ENCODE peak calls at places on chromosomes 4 and X, in seven cellular contexts. C is fibroblast of lung; A is iris pigment epithelial cell; J is GM23248; Q is stimulated activated naive B cell treated with anti-CD40 and anti-IgM and Interleukin-4, amounts not matched to agents 10 μg/mL and 1 μg/mL and 100 μg/mL, for 72 hours; X is activated CD4-positive, alpha-beta T cell treated with anti-CD3 and anti-CD28 coated beads, Interleukin-2, amount 50 U/mL, for 48 hours; I is BE2C. M is an unnamed sample.

GRCh38 chrX:21740329-21741274 is 17.3 kb downstream of the SMPX start:
- DNase-seq in C (peak), A (peak), J (no peak), Q (no peak), X (no peak), I (peak), M (no peak)

GRCh38 chr4:34619531-34620109 is 1624.7 kb downstream of the ARAP2 start:
- DNase-seq in C (no peak), A (peak), J (no peak), Q (no peak), X (no peak), I (no peak), M (no peak)

GRCh38 chrX:115968436-115969252 is 201.9 kb upstream of the AGTR2 start:
- DNase-seq in C (peak), A (peak), J (peak), Q (no peak), X (no peak), I (peak), M (peak)

GRCh38 chr4:29081230-29081955 is 1638.8 kb upstream of the PCDH7 start:
- DNase-seq in C (peak), A (peak), J (no peak), Q (no peak), X (no peak), I (no peak), M (no peak)

GRCh38 chrX:4315891-4316290 is 602.4 kb upstream of the PRKX start:
- DNase-seq in C (no peak), A (no peak), J (no peak), Q (no peak), X (no peak), I (no peak), M (no peak)

GRCh38 chr4:2081540-2081939 is 22.4 kb downstream of the NAT8L start:
- DNase-seq in C (no peak), A (no peak), J (no peak), Q (no peak), X (no peak), I (no peak), M (no peak)

GRCh38 chr4:102533916-102534315 is 32.8 kb downstream of the NFKB1 start:
- DNase-seq in C (no peak), A (no peak), J (no peak), Q (no peak), X (no peak), I (no peak), M (no peak)

GRCh38 chrX:135309430-135309923 is at the start of gene ETDC:
- DNase-seq in C (no peak), A (no peak), J (no peak), Q (no peak), X (no peak), I (no peak), M (no peak)

GRCh38 chr4:2135083-2135482 is 76.0 kb downstream of the NAT8L start:
- DNase-seq in C (peak), A (peak), J (peak), Q (no peak), X (no peak), I (no peak), M (no peak)

GRCh38 chr4:2364654-2365053 is 53.8 kb downstream of the ZFYVE28 start:
- DNase-seq in C (peak), A (peak), J (peak), Q (peak), X (peak), I (no peak), M (no peak)

GRCh38 chr4:85778809-85779124 is 303.8 kb downstream of the ARHGAP24 start:
- DNase-seq in C (peak), A (peak), J (peak), Q (peak), X (no peak), I (no peak), M (no peak)

M was measured in GM06990.